ENCODE peak calls at places on chromosomes 16 and 17, in seven cellular contexts. One of them, this sample, is unnamed.

GRCh38 chr16:30437511-30438046 is 7.7 kb upstream of the DCTPP1 start:
- DNase-seq in mucosa of descending colon: no peak
- DNase-seq in neural progenitor cell: no peak
- DNase-seq in fibroblast of lung: no peak
- DNase-seq in nephron progenitor cell: no peak
- DNase-seq in thoracic aorta: no peak
- DNase-seq in HFF-Myc: no peak
- DNase-seq in this sample: no peak

GRCh38 chr17:45319239-45319703 is 2.5 kb upstream of the MAP3K14 start:
- DNase-seq in nephron progenitor cell: no peak
- DNase-seq in neural progenitor cell: no peak
- DNase-seq in thoracic aorta: no peak
- DNase-seq in fibroblast of lung: peak
- DNase-seq in mucosa of descending colon: no peak
- DNase-seq in HFF-Myc: no peak
- DNase-seq in this sample: no peak

GRCh38 chr16:228151-228855 is 946 bp downstream of the LUC7L start:
- DNase-seq in HFF-Myc: no peak
- DNase-seq in nephron progenitor cell: no peak
- DNase-seq in fibroblast of lung: no peak
- DNase-seq in mucosa of descending colon: no peak
- DNase-seq in thoracic aorta: no peak
- DNase-seq in neural progenitor cell: no peak
- DNase-seq in this sample: no peak

GRCh38 chr16:14286381-14287230 is 215.5 kb downstream of the MRTFB start:
- DNase-seq in neural progenitor cell: peak
- DNase-seq in mucosa of descending colon: peak
- DNase-seq in HFF-Myc: no peak
- DNase-seq in nephron progenitor cell: no peak
- DNase-seq in thoracic aorta: no peak
- DNase-seq in fibroblast of lung: peak
- DNase-seq in this sample: no peak

GRCh38 chr16:2147981-2148671 is at the start of gene RAB26:
- DNase-seq in fibroblast of lung: peak
- DNase-seq in mucosa of descending colon: peak
- DNase-seq in thoracic aorta: no peak
- DNase-seq in HFF-Myc: no peak
- DNase-seq in neural progenitor cell: peak
- DNase-seq in nephron progenitor cell: peak
- DNase-seq in this sample: no peak

GRCh38 chr16:12387786-12388185 is 411.3 kb downstream of the SNX29 start:
- DNase-seq in mucosa of descending colon: no peak
- DNase-seq in HFF-Myc: no peak
- DNase-seq in nephron progenitor cell: no peak
- DNase-seq in neural progenitor cell: no peak
- DNase-seq in thoracic aorta: no peak
- DNase-seq in fibroblast of lung: no peak
- DNase-seq in this sample: no peak

GRCh38 chr17:48530208-48530886 is 464 bp downstream of the HOXB1 start:
- DNase-seq in nephron progenitor cell: peak
- DNase-seq in mucosa of descending colon: no peak
- DNase-seq in HFF-Myc: no peak
- DNase-seq in thoracic aorta: no peak
- DNase-seq in fibroblast of lung: no peak
- DNase-seq in neural progenitor cell: no peak
- DNase-seq in this sample: no peak

GRCh38 chr17:67124469-67125148 is 80.3 kb downstream of the CACNG1 start:
- DNase-seq in HFF-Myc: no peak
- DNase-seq in neural progenitor cell: no peak
- DNase-seq in thoracic aorta: no peak
- DNase-seq in mucosa of descending colon: no peak
- DNase-seq in fibroblast of lung: no peak
- DNase-seq in nephron progenitor cell: no peak
- DNase-seq in this sample: no peak

GRCh38 chr17:56902350-56902749 is 11.5 kb downstream of the TRIM25 start:
- DNase-seq in HFF-Myc: no peak
- DNase-seq in fibroblast of lung: no peak
- DNase-seq in nephron progenitor cell: no peak
- DNase-seq in mucosa of descending colon: no peak
- DNase-seq in thoracic aorta: no peak
- DNase-seq in neural progenitor cell: no peak
- DNase-seq in this sample: no peak

GRCh38 chr17:74971842-74972106 is 785 bp downstream of the HID1 start:
- DNase-seq in fibroblast of lung: no peak
- DNase-seq in HFF-Myc: no peak
- DNase-seq in mucosa of descending colon: no peak
- DNase-seq in nephron progenitor cell: no peak
- DNase-seq in thoracic aorta: no peak
- DNase-seq in neural progenitor cell: no peak
- DNase-seq in this sample: no peak

GRCh38 chr17:63549946-63550815 is at the start of gene DCAF7:
- DNase-seq in neural progenitor cell: peak
- DNase-seq in HFF-Myc: peak
- DNase-seq in nephron progenitor cell: peak
- DNase-seq in thoracic aorta: peak
- DNase-seq in fibroblast of lung: peak
- DNase-seq in mucosa of descending colon: peak
- DNase-seq in this sample: peak
- TF ChIP-seq CTCF in neural progenitor cell: no peak
- TF ChIP-seq CTCF in HFF-Myc: no peak
- TF ChIP-seq CTCF in nephron progenitor cell: no peak
- TF ChIP-seq CTCF in thoracic aorta: no peak
- TF ChIP-seq CTCF in fibroblast of lung: no peak
- TF ChIP-seq CTCF in mucosa of descending colon: peak
- TF ChIP-seq CTCF in this sample: no peak

GRCh38 chr17:79834575-79835469 is 4.4 kb downstream of the CBX4 start:
- DNase-seq in mucosa of descending colon: peak
- DNase-seq in fibroblast of lung: no peak
- DNase-seq in HFF-Myc: no peak
- DNase-seq in nephron progenitor cell: peak
- DNase-seq in thoracic aorta: no peak
- DNase-seq in neural progenitor cell: peak
- DNase-seq in this sample: no peak

GRCh38 chr17:79833744-79834574 is 5.3 kb downstream of the CBX4 start:
- DNase-seq in fibroblast of lung: no peak
- DNase-seq in nephron progenitor cell: peak
- DNase-seq in HFF-Myc: no peak
- DNase-seq in thoracic aorta: no peak
- DNase-seq in mucosa of descending colon: peak
- DNase-seq in neural progenitor cell: peak
- DNase-seq in this sample: no peak

GRCh38 chr17:79835953-79836951 is 3.0 kb downstream of the CBX4 start:
- DNase-seq in HFF-Myc: no peak
- DNase-seq in fibroblast of lung: peak
- DNase-seq in neural progenitor cell: peak
- DNase-seq in thoracic aorta: no peak
- DNase-seq in mucosa of descending colon: peak
- DNase-seq in nephron progenitor cell: peak
- DNase-seq in this sample: no peak

GRCh38 chr17:79836952-79837887 is 2.0 kb downstream of the CBX4 start:
- DNase-seq in HFF-Myc: no peak
- DNase-seq in fibroblast of lung: peak
- DNase-seq in nephron progenitor cell: peak
- DNase-seq in thoracic aorta: no peak
- DNase-seq in mucosa of descending colon: peak
- DNase-seq in neural progenitor cell: peak
- DNase-seq in this sample: no peak

DNA sequence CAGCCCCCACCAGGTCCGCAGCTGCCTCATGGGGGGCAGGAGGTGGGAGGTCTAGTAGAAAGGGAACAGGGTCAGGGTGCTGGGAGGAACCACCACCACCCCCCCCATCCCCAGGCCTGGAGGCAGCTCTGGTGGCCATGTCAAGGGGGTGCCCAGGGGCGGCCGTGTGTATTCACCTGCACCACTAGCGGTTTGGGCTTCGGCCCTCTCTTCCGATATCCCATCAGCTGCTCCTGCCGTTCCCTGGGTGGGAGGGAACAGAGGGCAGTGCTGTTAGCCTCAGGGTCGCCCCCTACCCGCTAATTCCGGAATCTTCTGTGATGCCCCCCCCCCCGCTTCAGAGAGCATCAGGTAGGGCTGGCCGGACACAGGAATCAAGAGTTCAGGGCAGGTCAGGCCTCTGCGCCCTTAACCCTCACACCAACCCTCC is 3.8 kb downstream of the CBX4 start:
- DNase-seq in fibroblast of lung: no peak
- DNase-seq in HFF-Myc: no peak
- DNase-seq in neural progenitor cell: peak
- DNase-seq in nephron progenitor cell: peak
- DNase-seq in thoracic aorta: no peak
- DNase-seq in mucosa of descending colon: peak
- DNase-seq in this sample: no peak
- TF ChIP-seq CTCF in fibroblast of lung: no peak
- TF ChIP-seq CTCF in HFF-Myc: no peak
- TF ChIP-seq CTCF in neural progenitor cell: peak
- TF ChIP-seq CTCF in nephron progenitor cell: no peak
- TF ChIP-seq CTCF in thoracic aorta: no peak
- TF ChIP-seq CTCF in mucosa of descending colon: no peak
- TF ChIP-seq CTCF in this sample: no peak

GRCh38 chr17:43464046-43464445 is 19.7 kb upstream of the DHX8 start:
- DNase-seq in thoracic aorta: no peak
- DNase-seq in nephron progenitor cell: no peak
- DNase-seq in fibroblast of lung: no peak
- DNase-seq in mucosa of descending colon: no peak
- DNase-seq in HFF-Myc: no peak
- DNase-seq in neural progenitor cell: no peak
- DNase-seq in this sample: no peak

GRCh38 chr17:43471801-43472200 is 12.0 kb upstream of the DHX8 start:
- DNase-seq in neural progenitor cell: no peak
- DNase-seq in fibroblast of lung: no peak
- DNase-seq in thoracic aorta: no peak
- DNase-seq in nephron progenitor cell: no peak
- DNase-seq in HFF-Myc: no peak
- DNase-seq in mucosa of descending colon: no peak
- DNase-seq in this sample: no peak

GRCh38 chr17:43465049-43465448 is 18.7 kb upstream of the DHX8 start:
- DNase-seq in HFF-Myc: no peak
- DNase-seq in thoracic aorta: no peak
- DNase-seq in mucosa of descending colon: no peak
- DNase-seq in nephron progenitor cell: no peak
- DNase-seq in neural progenitor cell: no peak
- DNase-seq in fibroblast of lung: no peak
- DNase-seq in this sample: no peak

GRCh38 chr17:43468746-43469544 is 14.8 kb upstream of the DHX8 start:
- DNase-seq in HFF-Myc: peak
- DNase-seq in thoracic aorta: no peak
- DNase-seq in fibroblast of lung: peak
- DNase-seq in nephron progenitor cell: no peak
- DNase-seq in mucosa of descending colon: no peak
- DNase-seq in neural progenitor cell: no peak
- DNase-seq in this sample: peak

DNA sequence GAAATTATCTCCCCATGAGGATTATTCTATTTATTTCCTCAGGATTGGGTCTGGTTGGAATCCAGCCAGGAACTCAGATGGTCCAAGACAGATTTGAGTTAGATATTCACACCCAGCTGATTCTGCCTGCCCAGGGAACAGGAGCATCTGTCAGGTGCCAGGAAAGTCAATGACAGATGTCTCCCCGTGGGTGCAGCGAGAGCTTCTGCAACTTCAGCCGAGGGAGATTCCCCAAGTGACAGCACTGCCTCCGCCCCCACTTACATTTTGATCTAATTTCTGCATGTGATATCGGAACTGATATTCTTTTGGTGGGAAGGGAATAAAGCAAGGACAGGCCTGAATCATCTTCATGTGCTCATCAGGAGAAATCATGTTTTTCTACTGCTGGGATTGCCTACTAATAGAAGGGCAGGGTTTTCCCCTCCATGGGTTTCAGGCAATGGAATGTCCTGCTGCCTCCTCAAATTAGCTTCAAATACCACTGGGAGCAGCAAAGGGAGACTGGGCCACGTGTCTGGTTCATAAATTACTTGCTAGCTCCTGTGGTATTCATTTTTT is 15.7 kb upstream of the DHX8 start:
- DNase-seq in neural progenitor cell: peak
- DNase-seq in thoracic aorta: no peak
- DNase-seq in HFF-Myc: peak
- DNase-seq in nephron progenitor cell: peak
- DNase-seq in mucosa of descending colon: no peak
- DNase-seq in fibroblast of lung: peak
- DNase-seq in this sample: peak
- TF ChIP-seq CTCF in neural progenitor cell: no peak
- TF ChIP-seq CTCF in thoracic aorta: no peak
- TF ChIP-seq CTCF in HFF-Myc: no peak
- TF ChIP-seq CTCF in nephron progenitor cell: no peak
- TF ChIP-seq CTCF in mucosa of descending colon: no peak
- TF ChIP-seq CTCF in fibroblast of lung: no peak
- TF ChIP-seq CTCF in this sample: no peak

GRCh38 chr16:73053038-73053378 is 5.1 kb upstream of the ZFHX3 start:
- DNase-seq in neural progenitor cell: no peak
- DNase-seq in mucosa of descending colon: no peak
- DNase-seq in HFF-Myc: no peak
- DNase-seq in fibroblast of lung: no peak
- DNase-seq in thoracic aorta: no peak
- DNase-seq in nephron progenitor cell: no peak
- DNase-seq in this sample: no peak

GRCh38 chr16:73054131-73054496 is 6.2 kb upstream of the ZFHX3 start:
- DNase-seq in mucosa of descending colon: no peak
- DNase-seq in thoracic aorta: no peak
- DNase-seq in neural progenitor cell: no peak
- DNase-seq in nephron progenitor cell: no peak
- DNase-seq in fibroblast of lung: no peak
- DNase-seq in HFF-Myc: no peak
- DNase-seq in this sample: no peak

GRCh38 chr16:73056383-73056782 is 8.5 kb upstream of the ZFHX3 start:
- DNase-seq in thoracic aorta: no peak
- DNase-seq in fibroblast of lung: no peak
- DNase-seq in HFF-Myc: no peak
- DNase-seq in neural progenitor cell: no peak
- DNase-seq in nephron progenitor cell: no peak
- DNase-seq in mucosa of descending colon: no peak
- DNase-seq in this sample: no peak

GRCh38 chr16:73053379-73054130 is 5.6 kb upstream of the ZFHX3 start:
- DNase-seq in nephron progenitor cell: no peak
- DNase-seq in mucosa of descending colon: no peak
- DNase-seq in neural progenitor cell: no peak
- DNase-seq in thoracic aorta: no peak
- DNase-seq in HFF-Myc: no peak
- DNase-seq in fibroblast of lung: peak
- DNase-seq in this sample: no peak

DNA sequence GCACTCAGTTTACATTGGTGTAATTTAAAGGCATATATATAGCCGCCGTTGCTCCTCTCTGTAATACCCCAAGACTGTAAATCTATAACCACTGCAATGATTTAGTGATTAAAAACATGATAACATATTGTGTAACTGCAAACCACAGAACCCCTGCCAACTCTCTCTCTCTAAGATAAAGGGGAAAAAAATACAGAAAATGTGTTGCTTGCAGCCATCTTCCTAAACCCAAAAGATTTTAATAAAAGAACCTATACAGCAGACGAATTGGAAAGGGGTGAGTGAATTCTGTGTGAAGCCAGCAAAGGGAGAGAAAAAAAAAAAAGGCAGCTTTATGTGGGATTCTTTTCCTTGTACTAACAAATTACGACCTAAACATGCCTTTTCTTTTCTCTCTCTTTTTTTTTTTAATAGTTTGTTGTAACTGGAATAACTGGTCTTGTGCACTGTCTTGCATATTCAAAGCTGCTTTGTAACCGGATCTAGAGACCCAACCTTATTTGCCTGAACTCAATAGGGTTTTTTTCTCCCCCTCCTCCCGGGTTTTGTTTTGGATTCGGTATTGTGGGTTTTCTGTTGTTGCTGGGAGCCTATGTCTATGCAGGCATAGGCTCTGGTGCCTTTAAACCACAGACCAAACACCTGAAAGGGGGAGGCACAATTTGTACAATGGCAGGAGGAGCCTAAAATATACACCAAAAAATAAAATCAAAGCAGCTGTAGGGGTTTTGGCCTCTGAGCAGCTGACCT is 7.0 kb upstream of the ZFHX3 start:
- DNase-seq in HFF-Myc: no peak
- DNase-seq in thoracic aorta: no peak
- DNase-seq in nephron progenitor cell: no peak
- DNase-seq in fibroblast of lung: peak
- DNase-seq in neural progenitor cell: no peak
- DNase-seq in mucosa of descending colon: no peak
- DNase-seq in this sample: no peak
- TF ChIP-seq CTCF in HFF-Myc: no peak
- TF ChIP-seq CTCF in thoracic aorta: no peak
- TF ChIP-seq CTCF in nephron progenitor cell: no peak
- TF ChIP-seq CTCF in fibroblast of lung: no peak
- TF ChIP-seq CTCF in neural progenitor cell: no peak
- TF ChIP-seq CTCF in mucosa of descending colon: no peak
- TF ChIP-seq CTCF in this sample: no peak

This sample was measured in AG09319.